ENCODE peak calls at places on chromosomes 6 and 20, in seven cellular contexts. D is foreskin fibroblast, T is Calu3, J is fibroblast of pulmonary artery, U is spleen, C is ovary, S is choroid plexus epithelial cell. L is an unnamed sample.
A peak's percentile ranks its signal among the peaks of the same experiment; 100 is the strongest.

GRCh38 chr6:87583822-87584221 is 6.0 kb downstream of the RARS2 start:
- DNase-seq in T (no peak), S (no peak), C (no peak), J (no peak), U (no peak), D (no peak), L (no peak)

GRCh38 chr20:62758226-62758912 is 37.9 kb upstream of the MRGBP start:
- DNase-seq in D (no peak), S (no peak), J (no peak), C (no peak), T (no peak), U (peak; percentile 25), L (no peak)

GRCh38 chr6:11500008-11500407 is 37.5 kb upstream of the TMEM170B start:
- DNase-seq in C (no peak), J (peak; percentile 86), T (no peak), S (peak; percentile 58), U (no peak), D (no peak), L (peak; percentile 37)

GRCh38 chr20:14334306-14334930 is 3.0 kb downstream of the FLRT3 start:
- DNase-seq in S (peak; percentile 82), J (peak; percentile 70), C (peak; percentile 62), T (peak; percentile 45), U (no peak), D (peak; percentile 54), L (peak; percentile 61)

GRCh38 chr6:90237350-90237990 is 59.2 kb downstream of the BACH2 start:
- DNase-seq in J (no peak), U (no peak), S (no peak), T (no peak), D (no peak), C (no peak), L (no peak)

GRCh38 chr20:64232794-64233193 is 22.8 kb upstream of the PCMTD2 start:
- DNase-seq in U (peak; percentile 42), J (no peak), C (no peak), D (no peak), T (no peak), S (no peak), L (no peak)

GRCh38 chr6:21357262-21357661 is 236.3 kb upstream of the SOX4 start:
- DNase-seq in J (no peak), S (no peak), U (no peak), T (no peak), D (no peak), C (no peak), L (no peak)

GRCh38 chr20:44241796-44242195 is 5.3 kb upstream of the GDAP1L1 start:
- DNase-seq in D (no peak), C (no peak), U (no peak), T (no peak), S (no peak), J (no peak), L (no peak)

GRCh38 chr6:38587766-38588362 is 51.9 kb downstream of the BTBD9 start:
- DNase-seq in S (peak; percentile 44), U (no peak), T (no peak), C (no peak), D (no peak), J (no peak), L (no peak)

GRCh38 chr6:108650325-108650724 is 89.6 kb downstream of the FOXO3 start:
- DNase-seq in U (no peak), J (no peak), C (no peak), D (no peak), T (no peak), S (no peak), L (no peak)

GRCh38 chr6:153312633-153313032 is 181.6 kb upstream of the RGS17 start:
- DNase-seq in C (no peak), S (peak; percentile 77), U (no peak), J (peak; percentile 67), T (peak; percentile 61), D (peak; percentile 81), L (peak; percentile 62)

GRCh38 chr20:50646483-50646996 is 44.8 kb downstream of the RIPOR3 start:
- DNase-seq in U (no peak), C (no peak), T (no peak), S (peak; percentile 88), J (peak; percentile 79), D (peak; percentile 73), L (peak; percentile 94)

GRCh38 chr20:57175397-57176010 is 90.9 kb downstream of the BMP7 start:
- DNase-seq in J (no peak), T (no peak), C (no peak), U (no peak), S (no peak), D (no peak), L (no peak)

GRCh38 chr20:47133809-47134456 is 222.6 kb downstream of the ZMYND8 start:
- DNase-seq in C (no peak), T (peak; percentile 60), D (peak; percentile 84), U (no peak), J (peak; percentile 89), S (peak; percentile 88), L (peak; percentile 70)

GRCh38 chr6:157323924-157324276 is 581 bp upstream of the TMEM242 start:
- DNase-seq in D (peak; percentile 87), T (peak; percentile 63), C (peak; percentile 83), U (peak; percentile 89), J (peak; percentile 87), S (peak; percentile 89), L (peak; percentile 82)

GRCh38 chr6:157325069-157325805 is 1.9 kb upstream of the TMEM242 start:
- DNase-seq in J (no peak), S (peak; percentile 82), D (peak; percentile 28), U (no peak), T (no peak), C (no peak), L (no peak)

GRCh38 chr6:157322792-157323113 is 566 bp downstream of the TMEM242 start:
- DNase-seq in J (no peak), D (no peak), S (no peak), T (no peak), C (no peak), U (no peak), L (no peak)

GRCh38 chr6:157326979-157327378 is 3.7 kb upstream of the TMEM242 start:
- DNase-seq in J (peak; percentile 60), S (peak; percentile 89), U (no peak), D (no peak), T (no peak), C (no peak), L (no peak)

DNA sequence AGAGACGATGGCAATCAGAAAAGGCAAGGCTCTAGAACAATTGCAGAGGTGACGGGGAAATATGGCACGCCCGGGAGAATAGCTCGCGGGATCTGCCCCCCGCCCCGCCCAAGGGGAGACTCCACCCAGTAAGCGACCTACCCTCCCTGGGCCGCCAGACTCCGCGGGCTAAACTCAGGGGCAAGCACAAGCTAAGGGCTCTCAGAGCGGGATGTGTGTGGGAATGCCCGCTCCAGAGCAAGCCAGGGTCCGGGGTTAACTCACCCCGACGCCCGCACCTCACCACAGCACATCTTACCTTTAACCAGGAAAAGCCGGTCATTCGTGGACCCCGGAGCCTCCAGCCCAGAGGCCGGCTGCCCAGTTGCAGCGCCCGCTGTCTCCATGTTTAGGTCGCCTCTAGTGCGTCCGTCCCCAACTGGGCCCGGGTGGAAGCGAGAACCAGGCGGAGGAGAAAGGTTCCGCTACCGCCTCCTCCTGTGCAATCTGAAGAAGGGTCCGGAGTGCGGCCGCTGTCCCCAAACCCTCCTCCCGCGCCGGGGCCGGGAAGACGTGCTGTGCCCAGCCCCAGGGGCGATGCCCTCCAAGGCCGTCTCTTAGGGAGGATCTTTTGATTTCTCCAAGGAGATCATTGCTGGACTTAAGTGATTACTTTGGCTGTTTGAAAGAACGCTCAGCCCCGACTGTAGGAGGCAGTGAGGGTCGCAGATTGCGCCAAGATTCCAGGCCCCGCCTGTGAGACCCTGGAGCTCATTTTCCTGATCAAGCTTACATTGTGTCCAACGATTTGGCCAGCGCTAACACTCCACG is at the start of gene TMEM242:
- DNase-seq in J (peak; percentile 97), S (peak; percentile 97), C (peak; percentile 89), U (peak; percentile 96), D (peak; percentile 94), T (peak; percentile 90), L (peak; percentile 95)
- TF ChIP-seq CTCF in J (peak; percentile 40), S (peak; percentile 59), C (no peak), U (peak; percentile 50), D (peak; percentile 35), T (no peak), L (peak; percentile 41)

DNA sequence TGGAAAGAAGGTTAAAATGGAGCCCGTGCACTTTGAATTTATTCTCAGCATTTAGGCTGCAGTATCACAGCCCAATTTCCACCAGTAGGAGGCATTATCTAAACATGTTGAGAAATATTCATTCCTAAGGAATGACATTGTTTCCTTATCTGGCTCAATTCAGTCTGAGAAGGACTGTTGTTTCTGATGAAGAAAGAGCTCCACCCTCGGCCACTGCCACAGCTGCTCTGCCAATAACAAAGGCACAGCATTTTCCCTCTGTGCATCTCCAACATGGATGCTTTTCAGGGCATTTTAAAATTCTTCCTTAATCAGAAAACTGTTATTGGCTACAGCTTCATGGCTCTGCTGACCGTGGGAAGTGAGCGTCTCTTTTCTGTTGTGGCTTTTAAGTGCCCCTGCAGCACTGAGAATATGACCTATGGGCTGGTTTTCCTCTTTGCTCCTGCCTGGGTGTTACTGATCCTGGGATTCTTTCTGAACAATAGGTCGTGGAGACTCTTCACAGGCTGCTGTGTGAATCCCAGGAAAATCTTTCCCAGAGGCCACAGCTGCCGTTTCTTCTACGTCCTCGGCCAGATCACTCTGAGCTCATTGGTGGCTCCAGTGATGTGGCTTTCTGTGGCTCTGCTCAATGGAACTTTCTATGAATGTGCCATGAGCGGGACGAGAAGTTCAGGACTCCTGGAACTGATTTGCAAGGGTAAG is at the start of gene CALHM5:
- DNase-seq in J (peak; percentile 96), T (peak; percentile 67), S (peak; percentile 94), U (no peak), C (peak; percentile 30), D (peak; percentile 85), L (peak; percentile 76)
- TF ChIP-seq CTCF in J (peak; percentile 76), T (no peak), S (peak; percentile 74), U (peak; percentile 49), C (no peak), D (peak; percentile 73), L (peak; percentile 65)

DNA sequence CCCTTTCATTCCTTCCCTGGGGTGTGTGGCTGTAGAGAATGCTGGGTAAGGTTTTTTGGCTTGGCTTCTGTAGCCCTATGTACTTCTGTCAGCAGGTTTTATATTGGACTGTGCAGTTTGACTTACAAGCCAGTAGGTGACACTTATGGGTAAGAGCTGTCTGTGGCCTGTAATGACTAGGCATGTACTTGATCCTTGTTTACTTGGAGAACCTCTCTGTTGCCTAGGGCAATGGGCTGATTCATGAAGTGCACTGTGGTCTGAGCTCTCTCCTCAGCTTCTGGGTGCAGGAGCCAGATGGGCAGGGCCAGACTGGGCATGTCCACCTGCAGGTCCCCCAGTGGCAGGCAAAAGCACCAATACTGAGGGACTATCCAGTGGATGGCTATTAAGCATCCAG is 544.6 kb downstream of the ADGRB3 start:
- DNase-seq in S (no peak), J (no peak), D (no peak), C (no peak), U (no peak), T (no peak), L (no peak)
- TF ChIP-seq CTCF in S (no peak), J (no peak), D (no peak), C (no peak), U (no peak), T (no peak), L (no peak)

DNA sequence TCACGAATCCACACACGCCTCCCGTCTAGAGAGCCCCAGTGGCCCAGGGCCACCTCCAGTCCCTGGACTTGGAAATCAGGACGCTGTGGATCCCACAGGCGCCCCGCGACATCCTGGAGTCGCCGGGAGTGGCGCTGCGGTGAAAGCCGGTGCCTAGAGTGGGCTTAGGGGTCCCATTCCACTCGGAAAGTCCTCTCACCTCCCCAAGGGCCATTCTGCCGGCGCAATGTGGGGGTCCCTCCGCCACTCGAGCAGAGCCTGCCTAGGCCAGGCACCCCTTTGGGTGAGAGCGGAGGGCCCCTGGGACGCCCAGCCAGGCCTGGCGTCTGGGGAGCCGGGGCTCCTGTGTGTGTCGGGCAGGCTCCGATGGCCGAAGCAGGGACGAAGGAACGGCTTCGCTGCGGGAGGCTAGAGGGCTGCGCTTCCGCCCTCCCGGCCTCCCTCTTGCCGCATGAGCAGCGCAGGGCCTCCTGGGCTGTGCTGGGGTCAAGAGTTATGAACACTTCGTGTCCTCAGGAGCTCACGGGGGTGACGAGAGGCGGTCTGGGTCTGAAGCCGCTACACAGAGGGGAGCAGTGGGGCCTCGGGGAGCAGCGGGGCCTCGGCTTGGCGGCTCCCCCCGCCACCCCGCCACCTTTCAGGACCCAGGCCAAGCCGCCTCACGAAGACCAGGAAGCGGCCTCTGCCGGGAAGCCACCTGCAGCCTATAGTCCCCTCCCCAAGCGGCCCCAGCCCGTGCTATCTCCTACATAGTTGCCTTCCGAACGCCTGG is 13.6 kb downstream of the POU3F2 start:
- DNase-seq in T (no peak), U (peak; percentile 79), C (no peak), D (no peak), S (no peak), J (no peak), L (no peak)
- TF ChIP-seq CTCF in T (no peak), U (no peak), C (no peak), D (no peak), S (no peak), J (no peak), L (no peak)